ENCODE peak calls at places on chromosomes 12 and 14, in seven cellular contexts. O, F, Z, N, W, Q and E are unnamed samples.
A peak's percentile ranks its signal among the peaks of the same experiment; 100 is the strongest.

GRCh38 chr12:80041691-80042090 is 57.6 kb upstream of the OTOGL start:
- DNase-seq in O (peak; percentile 78), F (peak; percentile 89), Z (peak; percentile 87), N (no peak), W (no peak), Q (no peak), E (no peak)

GRCh38 chr12:131612092-131612755 is 98.7 kb upstream of the SFSWAP start:
- DNase-seq in O (no peak), F (no peak), Z (no peak), N (no peak), W (no peak), Q (no peak), E (no peak)

GRCh38 chr14:34501997-34502396 is 37.5 kb downstream of the EAPP start:
- DNase-seq in O (peak; percentile 46), F (peak; percentile 45), Z (peak; percentile 36), N (no peak), W (no peak), Q (no peak), E (no peak)

GRCh38 chr14:23876160-23876750 is 77.3 kb upstream of the DHRS4 start:
- DNase-seq in O (no peak), F (no peak), Z (no peak), N (no peak), W (no peak), Q (no peak), E (no peak)

GRCh38 chr14:88492272-88493089 is 62.3 kb downstream of the PTPN21 start:
- DNase-seq in O (peak; percentile 80), F (peak; percentile 58), Z (peak; percentile 47), N (peak; percentile 83), W (no peak), Q (peak; percentile 78), E (peak; percentile 75)

GRCh38 chr14:100709252-100709955 is 17.3 kb upstream of the DLK1 start:
- DNase-seq in O (peak; percentile 48), F (peak; percentile 29), Z (no peak), N (no peak), W (peak; percentile 39), Q (peak; percentile 70), E (no peak)

GRCh38 chr14:71468701-71469100 is 463.5 kb upstream of the RGS6 start:
- DNase-seq in O (no peak), F (no peak), Z (no peak), N (no peak), W (no peak), Q (no peak), E (no peak)

GRCh38 chr12:66584673-66585072 is 94.2 kb downstream of the GRIP1 start:
- DNase-seq in O (peak; percentile 1), F (peak; percentile 39), Z (peak; percentile 17), N (no peak), W (no peak), Q (peak; percentile 13), E (no peak)

GRCh38 chr12:108697905-108698304 is 33.4 kb downstream of the CORO1C start:
- DNase-seq in O (no peak), F (no peak), Z (no peak), N (no peak), W (no peak), Q (no peak), E (no peak)

GRCh38 chr12:108700833-108701450 is 30.4 kb downstream of the CORO1C start:
- DNase-seq in O (peak; percentile 31), F (no peak), Z (no peak), N (no peak), W (no peak), Q (no peak), E (no peak)

GRCh38 chr12:108702534-108702933 is 28.8 kb downstream of the CORO1C start:
- DNase-seq in O (no peak), F (no peak), Z (no peak), N (no peak), W (no peak), Q (no peak), E (no peak)

GRCh38 chr12:108701779-108702435 is 29.4 kb downstream of the CORO1C start:
- DNase-seq in O (peak; percentile 56), F (peak; percentile 79), Z (peak; percentile 78), N (no peak), W (no peak), Q (peak; percentile 82), E (no peak)

DNA sequence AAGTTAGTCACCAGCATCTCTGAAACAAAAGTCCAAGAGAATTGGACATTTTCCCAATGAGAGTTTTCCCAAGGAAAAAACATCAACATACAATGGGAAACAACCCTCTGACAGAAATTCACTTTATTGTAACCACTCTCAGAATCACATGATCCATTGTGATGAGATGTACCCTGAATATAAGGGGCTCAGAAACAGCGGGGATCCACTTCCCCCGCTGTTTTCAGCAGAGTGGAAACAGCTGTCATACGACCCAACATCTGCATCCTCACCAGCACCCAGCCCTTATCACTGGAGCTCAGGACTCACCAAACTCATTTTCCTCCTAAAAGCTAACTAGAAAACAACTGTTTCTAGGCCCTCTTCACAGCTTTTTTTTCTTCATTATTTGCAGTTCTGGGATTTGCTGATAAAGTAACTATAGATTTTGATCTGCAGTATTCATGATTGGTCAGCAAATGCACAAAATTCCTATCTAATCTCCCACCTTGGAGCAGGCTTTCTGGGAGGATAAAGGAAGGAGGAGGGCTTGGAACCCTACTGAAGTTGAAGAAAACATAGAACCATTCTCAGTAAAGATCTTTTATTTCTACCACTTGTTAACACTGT is 31.3 kb downstream of the CORO1C start:
- DNase-seq in O (peak; percentile 38), F (no peak), Z (no peak), N (no peak), W (no peak), Q (peak; percentile 83), E (no peak)
- H3K4me1 ChIP-seq in O (peaks cover 72% of the 10 kb centered on the region), F (peaks cover 61% of the 10 kb centered on the region), Z (peaks cover 56% of the 10 kb centered on the region), N (peaks cover 2% of the 10 kb centered on the region), W (peaks cover 95% of the 10 kb centered on the region), Q (peaks cover 23% of the 10 kb centered on the region), E (no peaks in the 10 kb centered on the region)

GRCh38 chr12:47277972-47278448 is 198.3 kb upstream of the AMIGO2 start:
- DNase-seq in O (peak; percentile 99), F (peak; percentile 97), Z (peak; percentile 97), N (no peak), W (no peak), Q (peak; percentile 69), E (no peak)
- H3K4me1 ChIP-seq in O (peaks cover 48% of the 10 kb centered on the region), F (peaks cover 12% of the 10 kb centered on the region), Z (peaks cover 46% of the 10 kb centered on the region), N (peaks cover 6% of the 10 kb centered on the region), W (peaks cover 21% of the 10 kb centered on the region), Q (peaks cover 12% of the 10 kb centered on the region), E (peaks cover 36% of the 10 kb centered on the region)

DNA sequence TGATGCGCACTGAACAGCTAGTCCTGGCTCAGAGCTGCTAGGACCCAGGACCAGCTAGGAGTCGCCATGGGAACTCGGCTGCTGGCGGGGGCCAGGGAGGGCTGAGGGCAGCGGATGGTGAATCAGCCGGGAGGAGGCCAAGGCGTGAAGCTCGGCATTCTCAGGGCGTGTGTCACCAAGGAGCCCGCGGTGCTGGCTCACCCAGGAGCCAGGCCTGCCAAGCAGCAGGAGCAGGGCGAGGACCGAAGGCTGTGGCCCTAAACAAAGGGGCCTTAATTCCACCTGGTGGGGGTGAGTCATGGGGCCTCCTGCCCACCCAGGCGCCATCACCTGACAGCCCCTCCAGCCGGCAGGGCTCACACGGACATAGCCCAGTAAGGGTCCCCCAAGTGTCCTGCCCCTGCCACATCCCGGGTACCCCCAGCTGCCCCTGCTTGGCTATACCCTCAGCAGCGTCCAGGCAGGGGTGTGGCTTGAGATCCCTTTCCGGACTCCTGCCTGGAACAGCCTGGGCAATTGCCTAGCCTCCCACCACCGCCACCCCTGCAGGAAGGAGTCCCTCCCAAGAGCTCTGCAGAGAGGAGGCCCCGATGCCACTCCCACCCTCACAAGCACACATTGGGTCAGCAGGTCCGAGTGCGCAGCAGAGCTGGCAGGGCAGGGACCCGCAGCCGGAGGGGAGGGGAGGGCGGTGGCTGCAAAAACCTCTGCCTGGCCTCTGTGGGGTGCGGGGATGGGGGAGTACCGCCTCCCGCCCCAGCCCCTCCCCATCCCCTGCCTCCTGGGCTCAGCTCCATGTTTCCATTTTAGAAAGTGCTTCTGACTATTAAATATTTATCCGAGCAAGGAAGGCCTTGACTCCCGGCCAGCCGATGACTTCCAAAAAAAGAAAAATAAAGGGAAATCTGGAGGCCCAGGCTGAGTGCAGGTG is 4.7 kb downstream of the AHNAK2 start:
- DNase-seq in O (peak; percentile 100), F (peak; percentile 97), Z (peak; percentile 94), N (peak; percentile 82), W (peak; percentile 57), Q (peak; percentile 90), E (no peak)
- H3K4me1 ChIP-seq in O (peaks cover 45% of the 10 kb centered on the region), F (peaks cover 45% of the 10 kb centered on the region), Z (peaks cover 75% of the 10 kb centered on the region), N (peaks cover 47% of the 10 kb centered on the region), W (peaks cover 83% of the 10 kb centered on the region), Q (no peaks in the 10 kb centered on the region), E (peaks cover 6% of the 10 kb centered on the region)

DNA sequence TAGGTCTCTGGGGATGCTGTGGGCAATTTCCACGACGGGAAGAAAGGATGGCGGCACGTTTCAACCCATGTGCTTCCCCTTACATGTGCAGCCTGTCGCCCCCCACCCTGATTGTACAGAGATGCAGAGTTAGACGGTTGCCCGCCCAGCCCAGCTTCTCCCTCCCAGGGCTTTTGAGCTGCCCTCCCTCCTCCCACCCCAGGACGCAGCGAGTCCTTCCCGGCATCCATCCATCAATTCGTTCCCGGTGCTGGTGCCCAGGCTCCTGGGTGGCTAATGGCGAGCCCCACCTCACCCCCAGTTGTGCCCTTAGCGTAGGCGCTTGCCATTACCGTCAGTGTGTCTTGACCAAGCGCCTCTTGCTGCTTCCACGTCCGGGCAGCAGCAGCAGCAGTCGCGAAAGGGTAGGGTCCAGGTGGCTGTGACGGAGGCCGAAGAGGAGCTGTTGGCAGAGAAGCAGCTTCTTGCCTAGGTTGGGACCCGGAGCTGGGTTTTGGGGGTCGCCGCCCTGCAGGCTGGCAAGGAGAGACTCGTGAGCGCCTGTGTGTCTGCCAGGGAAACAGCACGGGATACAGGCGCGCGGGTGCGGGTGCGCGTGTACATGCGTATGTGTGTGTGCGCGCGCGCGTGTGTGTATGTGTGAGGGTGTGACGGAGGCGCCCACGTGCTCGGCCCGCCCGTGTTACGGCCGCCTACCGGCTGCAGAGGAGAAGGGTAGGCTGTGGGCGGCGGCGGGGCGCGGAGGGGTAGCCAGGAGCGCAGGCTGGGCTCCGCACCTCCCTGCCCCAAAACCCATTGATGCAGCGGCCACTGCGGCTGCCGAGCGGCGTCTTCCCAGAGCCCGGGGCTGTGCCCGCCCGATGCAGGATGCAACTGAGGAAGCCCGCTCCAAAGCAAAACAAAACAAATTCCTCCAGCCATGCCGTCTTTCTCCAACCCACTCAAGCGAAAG is at the start of gene SLC6A15:
- DNase-seq in O (peak; percentile 93), F (peak; percentile 74), Z (peak; percentile 55), N (no peak), W (no peak), Q (peak; percentile 91), E (no peak)
- H3K4me1 ChIP-seq in O (no peaks in the 10 kb centered on the region), F (no peaks in the 10 kb centered on the region), Z (peaks cover 11% of the 10 kb centered on the region), N (peaks cover 12% of the 10 kb centered on the region), W (peaks cover 28% of the 10 kb centered on the region), Q (no peaks in the 10 kb centered on the region), E (no peaks in the 10 kb centered on the region)